ENCODE peak calls at places on chromosomes 16 and 17, in ten cellular contexts. K is upper lobe of right lung; Y is PC-9; P is CD8-positive, alpha-beta T cell; U is tibial nerve; T is dorsolateral prefrontal cortex; E is GM23338; F is transverse colon; R is right lobe of liver; V is neural progenitor cell. L is an unnamed sample.

GRCh38 chr16:85309656-85310587 is 197.7 kb upstream of the CIBAR2 start:
- DNase-seq in K (peak), Y (no peak), P (no peak), U (peak), T (peak), E (peak), F (peak), R (no peak), V (peak), L (peak)

GRCh38 chr17:45783593-45784292 is 377 bp upstream of the CRHR1 start:
- DNase-seq in K (no peak), Y (no peak), P (no peak), U (no peak), T (no peak), E (peak), F (no peak), R (no peak), V (peak), L (no peak)

GRCh38 chr17:48187867-48188608 is 80.5 kb downstream of the SNX11 start:
- DNase-seq in K (no peak), Y (no peak), P (no peak), U (no peak), T (no peak), E (no peak), F (no peak), R (no peak), V (no peak), L (no peak)

GRCh38 chr17:62724398-62725146 is 83.5 kb downstream of the MARCHF10 start:
- DNase-seq in K (no peak), Y (no peak), P (peak), U (no peak), T (peak), E (no peak), F (peak), R (no peak), V (no peak), L (no peak)

GRCh38 chr16:58485184-58485887 is 14.6 kb upstream of the NDRG4 start:
- DNase-seq in K (no peak), Y (no peak), P (no peak), U (no peak), T (no peak), E (no peak), F (no peak), R (no peak), V (no peak), L (no peak)

GRCh38 chr16:3754304-3754703 is 37.0 kb upstream of the TRAP1 start:
- DNase-seq in K (no peak), Y (no peak), P (no peak), U (no peak), T (no peak), E (no peak), F (no peak), R (no peak), V (no peak), L (no peak)

GRCh38 chr16:4882261-4882632 is 35.0 kb downstream of the UBN1 start:
- DNase-seq in K (no peak), Y (no peak), P (no peak), U (no peak), T (no peak), E (no peak), F (no peak), R (no peak), V (no peak), L (no peak)

GRCh38 chr16:566475-567361 is at the start of gene NHLRC4:
- DNase-seq in K (no peak), Y (no peak), P (no peak), U (peak), T (no peak), E (peak), F (peak), R (no peak), V (peak), L (peak)

GRCh38 chr17:5049314-5049819 is 14.1 kb upstream of the SLC52A1 start:
- DNase-seq in K (no peak), Y (no peak), P (peak), U (no peak), T (no peak), E (no peak), F (peak), R (no peak), V (no peak), L (no peak)

GRCh38 chr17:58231644-58232043 is 6.7 kb upstream of the LPO start:
- DNase-seq in K (no peak), Y (no peak), P (no peak), U (no peak), T (no peak), E (no peak), F (no peak), R (no peak), V (no peak), L (no peak)

GRCh38 chr17:56863974-56864373 is 30.0 kb downstream of the DGKE start:
- DNase-seq in K (no peak), Y (no peak), P (no peak), U (no peak), T (no peak), E (no peak), F (no peak), R (no peak), V (peak), L (no peak)

GRCh38 chr17:56867948-56868376 is 34.0 kb downstream of the DGKE start:
- DNase-seq in K (no peak), Y (no peak), P (no peak), U (no peak), T (no peak), E (no peak), F (no peak), R (no peak), V (no peak), L (no peak)

GRCh38 chr17:56868716-56869115 is 34.8 kb downstream of the DGKE start:
- DNase-seq in K (no peak), Y (no peak), P (no peak), U (no peak), T (no peak), E (no peak), F (no peak), R (no peak), V (no peak), L (no peak)

GRCh38 chr17:56866076-56866475 is 32.1 kb downstream of the DGKE start:
- DNase-seq in K (no peak), Y (no peak), P (no peak), U (no peak), T (no peak), E (no peak), F (no peak), R (no peak), V (no peak), L (no peak)

GRCh38 chr17:56866496-56866895 is 32.5 kb downstream of the DGKE start:
- DNase-seq in K (no peak), Y (no peak), P (no peak), U (no peak), T (no peak), E (no peak), F (no peak), R (no peak), V (peak), L (no peak)
- TF ChIP-seq CTCF in K (peak), Y (no peak), P (no peak), U (no peak), T (no peak), E (peak), F (no peak), R (no peak), V (peak), L (peak)

DNA sequence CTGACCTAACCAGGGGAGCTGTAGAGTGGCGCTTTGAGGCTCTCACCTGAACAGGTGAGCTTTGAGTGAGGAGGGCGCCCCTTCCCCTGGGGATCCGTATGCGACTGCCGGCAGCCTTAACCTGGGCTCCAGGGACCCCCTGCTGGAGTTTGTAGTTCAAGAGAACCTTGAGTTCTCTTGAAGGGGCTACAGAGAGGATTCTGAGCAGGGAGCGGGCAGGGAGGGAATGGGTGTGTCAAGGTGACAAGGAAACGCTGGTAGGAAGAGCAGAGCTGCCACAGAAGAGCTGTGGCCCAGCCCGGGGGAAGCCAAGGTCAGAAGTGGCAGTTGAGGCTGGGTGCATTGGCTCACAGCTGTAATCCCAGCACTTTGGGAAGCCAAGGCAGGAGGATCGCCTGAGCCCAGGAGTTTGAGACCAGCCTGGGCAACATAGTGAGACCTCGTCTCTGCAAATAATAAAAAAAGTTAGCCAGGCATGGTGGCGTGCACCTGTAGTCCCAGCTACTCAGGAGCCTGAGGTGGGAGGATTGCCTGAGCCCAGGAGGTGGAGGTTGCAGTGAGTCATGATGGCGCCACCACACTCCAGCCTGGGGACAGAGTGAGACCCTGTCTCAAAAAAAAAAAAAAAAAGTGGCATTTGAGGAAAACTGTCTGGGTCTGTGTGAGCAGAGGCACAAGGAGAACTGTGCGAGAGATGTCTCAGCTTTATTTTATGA is 1.2 kb downstream of the LLGL2 start:
- DNase-seq in K (no peak), Y (peak), P (no peak), U (no peak), T (no peak), E (peak), F (peak), R (no peak), V (peak), L (no peak)
- H3K4me3 ChIP-seq in K (peak), Y (peak), P (peak), U (no peak), T (peak), E (peak), F (peak), R (peak), V (peak), L (peak)

GRCh38 chr17:82299452-82299851 is 18.0 kb downstream of the CD7 start:
- DNase-seq in K (no peak), Y (no peak), P (no peak), U (no peak), T (no peak), E (peak), F (no peak), R (no peak), V (no peak), L (no peak)

GRCh38 chr17:82300228-82300627 is 17.2 kb downstream of the CD7 start:
- DNase-seq in K (no peak), Y (no peak), P (no peak), U (no peak), T (no peak), E (no peak), F (no peak), R (no peak), V (no peak), L (no peak)

GRCh38 chr17:82301916-82302497 is 15.4 kb downstream of the CD7 start:
- DNase-seq in K (peak), Y (no peak), P (no peak), U (no peak), T (no peak), E (no peak), F (peak), R (no peak), V (no peak), L (no peak)

GRCh38 chr17:82301300-82301915 is 16.0 kb downstream of the CD7 start:
- DNase-seq in K (no peak), Y (no peak), P (no peak), U (no peak), T (no peak), E (no peak), F (no peak), R (peak), V (no peak), L (no peak)

DNA sequence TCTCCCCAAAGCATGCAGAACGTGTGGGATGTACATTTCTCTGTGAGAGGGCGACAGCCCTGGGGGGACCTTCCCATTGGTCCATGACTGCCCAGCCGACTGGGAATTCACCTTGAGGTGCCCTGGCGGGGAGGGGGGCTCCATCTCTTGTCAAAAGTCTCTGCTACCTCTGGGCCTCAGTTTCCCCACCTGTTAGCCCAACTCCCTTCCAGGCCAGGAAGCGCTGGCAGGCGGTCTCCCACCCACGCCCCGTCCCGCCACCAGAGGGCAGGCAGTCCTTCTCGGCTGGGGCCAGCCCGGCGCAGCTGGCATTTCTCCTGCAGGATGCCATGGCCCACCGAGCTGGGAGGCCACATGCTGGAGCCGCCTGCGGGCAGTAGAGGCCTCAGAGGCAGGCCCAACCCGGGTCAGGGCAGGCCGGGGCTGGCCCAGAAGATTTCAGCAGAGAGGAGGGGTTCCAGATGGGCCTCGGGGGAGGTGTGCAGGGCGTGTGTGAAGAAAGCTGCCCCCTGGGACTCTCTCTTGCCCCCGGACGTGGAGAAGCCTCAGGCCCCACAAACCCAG is 16.6 kb downstream of the CD7 start:
- DNase-seq in K (peak), Y (no peak), P (no peak), U (no peak), T (peak), E (peak), F (peak), R (peak), V (peak), L (peak)
- H3K27ac ChIP-seq in K (no peak), Y (no peak), P (no peak), U (no peak), T (no peak), E (no peak), F (peak), R (no peak), V (no peak), L (no peak)

DNA sequence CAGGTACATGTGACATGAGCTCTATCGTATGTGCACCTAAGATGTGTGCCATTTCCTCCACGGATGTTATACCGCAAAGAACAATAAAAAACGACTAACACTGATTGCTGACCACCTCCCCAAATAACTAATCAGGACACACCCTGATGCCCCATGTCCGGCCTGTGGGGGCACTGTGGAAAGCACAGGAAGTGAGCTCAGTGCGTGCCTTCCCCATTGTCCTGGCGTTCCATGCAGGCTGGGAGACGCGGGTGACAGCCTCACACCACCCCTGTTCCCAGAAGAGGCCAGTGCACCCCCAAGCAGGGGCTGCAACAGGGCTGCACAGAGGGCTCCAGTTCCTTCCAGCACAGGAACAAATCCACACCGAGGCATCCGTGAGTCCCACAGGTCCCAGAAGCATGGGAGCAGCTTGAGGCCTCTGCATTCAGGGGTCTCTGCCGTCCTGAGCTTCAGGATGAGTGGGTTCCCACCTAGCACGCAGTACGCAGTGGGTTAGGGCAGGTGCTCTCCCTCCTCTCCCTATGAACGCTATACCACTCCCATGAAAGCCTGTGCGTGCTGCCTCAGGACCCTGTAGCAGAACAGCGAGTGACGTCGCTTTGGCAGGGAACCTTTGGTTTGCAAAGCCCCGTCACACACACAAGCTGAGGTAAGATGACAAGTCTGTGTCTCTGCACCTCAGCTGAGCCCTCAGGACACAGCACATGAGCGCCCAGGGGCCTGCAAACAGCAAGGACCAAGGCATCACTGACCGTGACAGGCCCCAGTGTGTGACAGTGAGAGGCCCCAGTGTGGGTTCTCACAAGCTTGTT is 117.7 kb downstream of the ZNF778 start:
- DNase-seq in K (peak), Y (no peak), P (no peak), U (no peak), T (peak), E (peak), F (no peak), R (peak), V (peak), L (peak)
- TF ChIP-seq CTCF in K (peak), Y (no peak), P (no peak), U (no peak), T (no peak), E (peak), F (no peak), R (no peak), V (peak), L (peak)

L was measured in lower lobe of right lung.